ENCODE peak calls at places on chromosomes 11 and 22, in eight cellular contexts. I is adipocyte; T is tibial artery; W is HCT116; K is heart left ventricle; Y is naive thymus-derived CD4-positive, alpha-beta T cell; O is fibroblast of lung; E is SJSA1. Q is an unnamed sample.

GRCh38 chr22:23212061-23213030 is 32.0 kb downstream of the BCR start:
- DNase-seq in K (no peak), O (no peak), W (no peak), I (no peak), Y (no peak), E (no peak), T (no peak), Q (no peak)

GRCh38 chr11:65891180-65892136 is 985 bp downstream of the CCDC85B start:
- DNase-seq in T (peak; percentile 46), I (peak; percentile 69), O (no peak), Y (no peak), E (peak; percentile 72), K (peak; percentile 80), W (no peak), Q (peak; percentile 73)

GRCh38 chr22:48208894-48209293 is 1446.4 kb downstream of the TBC1D22A start:
- DNase-seq in I (no peak), E (no peak), K (no peak), T (no peak), Y (no peak), O (no peak), W (no peak), Q (no peak)

GRCh38 chr11:102112654-102112926 is 2.3 kb downstream of the YAP1 start:
- DNase-seq in I (no peak), W (no peak), O (no peak), T (no peak), E (no peak), K (no peak), Y (no peak), Q (no peak)

GRCh38 chr22:48868554-48868953 is 959.1 kb downstream of the BRD1 start:
- DNase-seq in Y (no peak), E (no peak), T (no peak), W (no peak), I (no peak), K (no peak), O (no peak), Q (no peak)

GRCh38 chr11:42066113-42066512 is 606.7 kb upstream of the LRRC4C start:
- DNase-seq in W (no peak), E (peak; percentile 8), K (peak; percentile 15), Y (no peak), I (no peak), O (peak; percentile 63), T (peak; percentile 25), Q (no peak)

GRCh38 chr11:45343988-45344387 is 57.8 kb upstream of the SYT13 start:
- DNase-seq in W (no peak), E (no peak), T (no peak), O (no peak), Y (no peak), I (no peak), K (no peak), Q (no peak)

GRCh38 chr11:134578807-134579708 is 167.0 kb upstream of the B3GAT1 start:
- DNase-seq in E (no peak), W (peak; percentile 18), I (no peak), K (no peak), T (no peak), Y (peak; percentile 18), O (no peak), Q (peak; percentile 48)

GRCh38 chr11:37352485-37352884 is 754.4 kb upstream of the RAG2 start:
- DNase-seq in W (no peak), O (no peak), K (no peak), T (no peak), Y (no peak), I (no peak), E (no peak), Q (no peak)

GRCh38 chr22:25202290-25202921 is 2.7 kb downstream of the CRYBB3 start:
- DNase-seq in O (peak; percentile 28), W (peak; percentile 29), T (peak; percentile 55), E (peak; percentile 34), Y (peak; percentile 52), K (peak; percentile 45), I (peak; percentile 81), Q (peak; percentile 82)

GRCh38 chr11:79129702-79130101 is 311.1 kb downstream of the TENM4 start:
- DNase-seq in O (no peak), E (no peak), T (no peak), K (no peak), Y (no peak), W (no peak), I (no peak), Q (no peak)

GRCh38 chr11:9461760-9462134 is 935 bp downstream of the ZNF143 start:
- DNase-seq in T (no peak), Y (no peak), E (peak; percentile 30), O (peak; percentile 49), W (no peak), I (peak; percentile 39), K (no peak), Q (peak; percentile 75)

GRCh38 chr22:25067851-25068421 is 115.4 kb downstream of the KIAA1671 start:
- DNase-seq in I (no peak), K (no peak), E (no peak), W (no peak), Y (peak; percentile 74), T (peak; percentile 58), O (no peak), Q (no peak)

GRCh38 chr11:31301549-31302225 is 67.9 kb downstream of the DCDC1 start:
- DNase-seq in Y (no peak), T (no peak), O (no peak), W (no peak), K (no peak), I (no peak), E (no peak), Q (no peak)

GRCh38 chr11:26950260-26950719 is 43.6 kb upstream of the FIBIN start:
- DNase-seq in E (no peak), W (no peak), O (peak; percentile 88), Y (no peak), K (no peak), I (peak; percentile 73), T (no peak), Q (no peak)

GRCh38 chr11:119744577-119744976 is 15.6 kb upstream of the NECTIN1 start:
- DNase-seq in O (no peak), E (no peak), Y (no peak), I (no peak), K (no peak), W (no peak), T (no peak), Q (no peak)

GRCh38 chr11:72222106-72222891 is 2.3 kb upstream of the INPPL1 start:
- DNase-seq in I (no peak), K (no peak), Y (peak; percentile 17), W (no peak), O (no peak), E (no peak), T (no peak), Q (no peak)

GRCh38 chr11:78791254-78791653 is 216.6 kb upstream of the NARS2 start:
- DNase-seq in K (no peak), Y (no peak), T (no peak), I (no peak), E (no peak), O (peak; percentile 70), W (no peak), Q (no peak)

DNA sequence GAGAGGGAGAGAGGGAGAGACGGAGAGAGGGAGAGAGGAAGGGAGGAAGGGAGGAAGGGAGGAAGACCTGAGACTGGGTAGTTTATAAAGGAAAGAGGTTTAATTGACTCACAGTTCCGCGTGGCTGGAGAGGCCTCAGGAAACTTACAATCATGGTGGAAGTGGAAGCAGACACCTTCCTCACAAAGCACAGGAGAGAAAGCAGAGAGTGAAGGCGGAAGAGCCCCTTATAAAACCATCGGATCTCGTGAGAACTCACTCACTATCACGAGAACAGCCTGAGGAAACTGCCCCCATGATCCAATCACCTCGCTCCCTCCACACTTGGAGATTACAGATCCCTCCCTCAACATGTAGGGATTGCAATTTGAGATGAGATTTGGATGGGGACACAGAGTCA is 12.2 kb upstream of the CARS1 start:
- DNase-seq in O (no peak), E (no peak), Y (no peak), T (no peak), W (no peak), K (no peak), I (no peak), Q (no peak)
- H3K4me3 ChIP-seq in O (no peak overlapping the region), E (no peak overlapping the region), Y (no peak overlapping the region), T (no peak overlapping the region), W (no peak overlapping the region), K (no peak overlapping the region), I (no peak overlapping the region), Q (no peak overlapping the region)

GRCh38 chr11:126360049-126360446 is 4.6 kb downstream of the ST3GAL4 start:
- DNase-seq in E (no peak), O (no peak), W (no peak), Y (no peak), K (no peak), T (no peak), I (no peak), Q (no peak)
- H3K4me1 ChIP-seq in E (peaks cover 33% of the 10 kb centered on the region), O (peaks cover 13% of the 10 kb centered on the region), W (peaks cover 11% of the 10 kb centered on the region), Y (peaks cover 3% of the 10 kb centered on the region), K (peaks cover 30% of the 10 kb centered on the region), T (peaks cover 43% of the 10 kb centered on the region), I (peaks cover 60% of the 10 kb centered on the region), Q (peaks cover 5% of the 10 kb centered on the region)

GRCh38 chr22:20430641-20431519 is 6.7 kb downstream of the SCARF2 start:
- DNase-seq in E (no peak), Y (peak; percentile 54), K (no peak), O (peak; percentile 56), W (peak; percentile 33), I (no peak), T (no peak), Q (no peak)
- H3K4me3 ChIP-seq in E (no peak overlapping the region), Y (peak overlapping the region; percentile 79), K (peak overlapping the region; percentile 17), O (no peak overlapping the region), W (peak overlapping the region; percentile 33), I (no peak overlapping the region), T (no peak overlapping the region), Q (no peak overlapping the region)

GRCh38 chr11:20051783-20052399 is 108.4 kb downstream of the DBX1 start:
- DNase-seq in I (no peak), K (no peak), E (no peak), T (no peak), O (no peak), W (no peak), Y (no peak), Q (no peak)

GRCh38 chr11:20055312-20055711 is 105.0 kb downstream of the DBX1 start:
- DNase-seq in E (no peak), T (no peak), O (peak; percentile 25), W (no peak), K (no peak), I (peak; percentile 41), Y (no peak), Q (no peak)

GRCh38 chr11:20056109-20057054 is 103.9 kb downstream of the DBX1 start:
- DNase-seq in O (peak; percentile 71), W (no peak), T (peak; percentile 45), Y (no peak), I (no peak), E (no peak), K (no peak), Q (no peak)

GRCh38 chr11:20054584-20054983 is 105.7 kb downstream of the DBX1 start:
- DNase-seq in W (no peak), E (no peak), T (no peak), I (no peak), Y (no peak), O (no peak), K (no peak), Q (no peak)

GRCh38 chr11:20053572-20053971 is 106.7 kb downstream of the DBX1 start:
- DNase-seq in K (no peak), E (no peak), Y (no peak), I (no peak), T (no peak), O (no peak), W (no peak), Q (no peak)
- H3K4me1 ChIP-seq in K (peaks cover 31% of the 10 kb centered on the region), E (no peaks in the 10 kb centered on the region), Y (no peaks in the 10 kb centered on the region), I (peaks cover 20% of the 10 kb centered on the region), T (peaks cover 64% of the 10 kb centered on the region), O (no peaks in the 10 kb centered on the region), W (no peaks in the 10 kb centered on the region), Q (no peaks in the 10 kb centered on the region)

GRCh38 chr11:67465190-67465522 is 3.9 kb downstream of the TMEM134 start:
- DNase-seq in K (no peak), E (no peak), O (no peak), W (no peak), I (no peak), Y (no peak), T (no peak), Q (no peak)
- H3K4me3 ChIP-seq in K (peak overlapping the region; percentile 57), E (no peak overlapping the region), O (peak overlapping the region; percentile 29), W (peak overlapping the region; percentile 87), I (peak overlapping the region; percentile 66), Y (peak overlapping the region; percentile 66), T (peak overlapping the region; percentile 79), Q (peak overlapping the region; percentile 87)